ENCODE peak calls at places on chromosomes 11 and 22, in nine cellular contexts. V, S, M, Q, A, W, C, D and B are unnamed samples.

GRCh38 chr22:41094036-41094435 is 1.6 kb downstream of the EP300 start:
- DNase-seq in A (no peak), S (no peak), M (no peak), V (no peak), D (peak; percentile 42), C (peak; percentile 53), W (no peak), Q (peak; percentile 16), B (peak; percentile 55)

GRCh38 chr22:30228509-30229359 is 17.8 kb downstream of the LIF start:
- DNase-seq in C (no peak), M (no peak), S (no peak), Q (no peak), D (peak; percentile 75), W (no peak), A (no peak), V (no peak), B (no peak)

GRCh38 chr11:119237515-119237914 is 31.4 kb downstream of the CBL start:
- DNase-seq in M (no peak), Q (no peak), S (no peak), A (no peak), W (no peak), V (no peak), D (no peak), C (no peak), B (no peak)

GRCh38 chr11:46890665-46891064 is 27.7 kb downstream of the LRP4 start:
- DNase-seq in S (no peak), A (no peak), M (no peak), C (no peak), Q (no peak), W (no peak), D (no peak), V (no peak), B (no peak)

GRCh38 chr11:882593-882992 is 28.0 kb downstream of the CHID1 start:
- DNase-seq in S (no peak), D (no peak), A (no peak), Q (no peak), C (no peak), W (no peak), M (no peak), V (no peak), B (no peak)

GRCh38 chr11:6757373-6757967 is 14.3 kb downstream of the OR2AG2 start:
- DNase-seq in S (peak; percentile 51), C (peak; percentile 54), D (peak; percentile 55), Q (peak; percentile 64), M (peak; percentile 32), A (no peak), W (no peak), V (peak; percentile 26), B (peak; percentile 57)

GRCh38 chr11:36713715-36714114 is 115.7 kb upstream of the RAG2 start:
- DNase-seq in M (no peak), D (no peak), Q (no peak), C (no peak), S (no peak), V (no peak), W (no peak), A (no peak), B (no peak)

GRCh38 chr11:93528757-93529639 is 14.2 kb downstream of the SMCO4 start:
- DNase-seq in V (no peak), D (no peak), M (no peak), Q (no peak), A (peak; percentile 62), C (no peak), S (no peak), W (no peak), B (no peak)

GRCh38 chr11:35855685-35856084 is 88.2 kb upstream of the LDLRAD3 start:
- DNase-seq in V (no peak), C (no peak), D (no peak), W (no peak), Q (no peak), S (no peak), M (no peak), A (no peak), B (no peak)

GRCh38 chr11:62953811-62954210 is 31.0 kb downstream of the SLC22A6 start:
- DNase-seq in A (no peak), W (peak; percentile 18), C (no peak), Q (peak; percentile 12), M (no peak), D (no peak), V (no peak), S (no peak), B (no peak)

GRCh38 chr22:44594951-44595350 is 96.9 kb upstream of the RTL6 start:
- DNase-seq in D (no peak), V (no peak), C (no peak), A (no peak), M (no peak), Q (no peak), S (no peak), W (no peak), B (no peak)

GRCh38 chr11:33520103-33520502 is 180.5 kb downstream of the C11orf91 start:
- DNase-seq in W (no peak), M (no peak), C (no peak), V (no peak), S (no peak), A (no peak), D (no peak), Q (no peak), B (no peak)